ENCODE peak calls at places on chromosomes 12 and 14, in six cellular contexts. A is epithelial cell of esophagus; S is suprapubic skin; X is non-pigmented ciliary epithelial cell; Y is activated T-cell treated with anti-CD3 and anti-CD28 coated beads, Interleukin-2, amount 50 U/mL, for 1 hour; L is HEK293T. P is an unnamed sample.
A peak's percentile ranks its signal among the peaks of the same experiment; 100 is the strongest.

GRCh38 chr12:47907851-47908454 is 3.2 kb upstream of the VDR start:
- DNase-seq in A (no peak), S (no peak), X (no peak), Y (no peak), L (no peak), P (no peak)

GRCh38 chr14:75961662-75962061 is 20.1 kb downstream of the TGFB3 start:
- DNase-seq in A (no peak), S (no peak), X (no peak), Y (no peak), L (no peak), P (no peak)

GRCh38 chr12:47110011-47110541 is 30.3 kb upstream of the AMIGO2 start:
- DNase-seq in A (no peak), S (no peak), X (no peak), Y (no peak), L (no peak), P (no peak)

GRCh38 chr14:98721061-98721460 is 550.9 kb downstream of the BCL11B start:
- DNase-seq in A (no peak), S (no peak), X (no peak), Y (no peak), L (no peak), P (no peak)

GRCh38 chr14:35355981-35356839 is 48.3 kb downstream of the NFKBIA start:
- DNase-seq in A (peak; percentile 46), S (no peak), X (peak; percentile 35), Y (no peak), L (no peak), P (no peak)

GRCh38 chr12:13941258-13942249 is 39.8 kb downstream of the GRIN2B start:
- DNase-seq in A (peak; percentile 67), S (no peak), X (no peak), Y (no peak), L (peak; percentile 52), P (peak; percentile 37)

GRCh38 chr12:28937196-28937595 is 211.9 kb upstream of the FAR2 start:
- DNase-seq in A (peak; percentile 89), S (no peak), X (peak; percentile 63), Y (no peak), L (no peak), P (no peak)

GRCh38 chr14:51302319-51303030 is 62.4 kb downstream of the TMX1 start:
- DNase-seq in A (peak; percentile 42), S (no peak), X (no peak), Y (no peak), L (no peak), P (peak; percentile 5)

GRCh38 chr14:48943913-48944312 is 642.3 kb downstream of the RPS29 start:
- DNase-seq in A (no peak), S (no peak), X (no peak), Y (no peak), L (no peak), P (no peak)

GRCh38 chr12:90028620-90029051 is 320.0 kb upstream of the ATP2B1 start:
- DNase-seq in A (peak; percentile 82), S (no peak), X (no peak), Y (no peak), L (no peak), P (no peak)